ENCODE peak calls at places on chromosomes 4 and X, in nine cellular contexts. O, R, X, G, E, P, A, N and L are unnamed samples.

GRCh38 chrX:53074987-53075386 is 7.2 kb upstream of the TSPYL2 start:
- DNase-seq in N (no peak), A (no peak), P (no peak), O (peak), R (no peak), X (no peak), G (no peak), E (no peak), L (no peak)

GRCh38 chr4:154088741-154089140 is 299.9 kb upstream of the SFRP2 start:
- DNase-seq in A (no peak), O (peak), G (no peak), X (no peak), N (no peak), E (no peak), R (no peak), P (no peak), L (no peak)

GRCh38 chrX:154541896-154542722 is 4.5 kb downstream of the G6PD start:
- DNase-seq in A (peak), N (no peak), X (no peak), G (peak), O (peak), R (peak), P (peak), E (peak), L (no peak)

GRCh38 chrX:11953615-11954014 is 184.7 kb upstream of the FRMPD4 start:
- DNase-seq in E (peak), N (peak), O (peak), R (peak), A (no peak), X (no peak), G (no peak), P (no peak), L (no peak)

GRCh38 chrX:115459883-115460564 is 101.0 kb upstream of the PLS3 start:
- DNase-seq in R (peak), G (no peak), P (no peak), A (no peak), E (no peak), O (peak), N (no peak), X (no peak), L (no peak)

GRCh38 chrX:6468716-6469115 is 66.2 kb downstream of the VCX3A start:
- DNase-seq in X (no peak), P (no peak), O (no peak), A (no peak), G (no peak), E (no peak), N (no peak), R (no peak), L (no peak)

GRCh38 chr4:5927747-5928146 is 34.9 kb upstream of the CRMP1 start:
- DNase-seq in X (no peak), R (no peak), E (no peak), N (no peak), O (no peak), G (no peak), P (no peak), A (no peak), L (no peak)

GRCh38 chrX:112048707-112049106 is 33.9 kb downstream of the TRPC5 start:
- DNase-seq in G (no peak), E (no peak), O (peak), R (no peak), X (no peak), A (no peak), P (no peak), N (no peak), L (no peak)

GRCh38 chrX:30653415-30654131 is at the start of gene GK:
- DNase-seq in G (no peak), P (peak), N (no peak), O (peak), A (no peak), X (no peak), E (no peak), R (no peak), L (no peak)

GRCh38 chrX:9420513-9420912 is 44.3 kb upstream of the TBL1X start:
- DNase-seq in R (peak), G (no peak), A (no peak), P (no peak), O (peak), X (no peak), E (no peak), N (no peak), L (no peak)

GRCh38 chr4:110371016-110371795 is 104.7 kb upstream of the ENPEP start:
- DNase-seq in X (no peak), A (no peak), N (no peak), P (no peak), O (peak), E (no peak), G (no peak), R (no peak), L (no peak)

GRCh38 chr4:113575391-113575790 is 186.1 kb downstream of the CAMK2D start:
- DNase-seq in R (peak), G (no peak), E (no peak), N (no peak), P (no peak), A (no peak), O (peak), X (no peak), L (no peak)

GRCh38 chrX:73400136-73400748 is 46.6 kb upstream of the CDX4 start:
- DNase-seq in N (no peak), O (peak), P (no peak), G (no peak), A (no peak), R (no peak), X (no peak), E (no peak), L (no peak)

GRCh38 chr4:2767705-2768074 is 11.6 kb upstream of the TNIP2 start:
- DNase-seq in A (peak), E (no peak), X (no peak), R (no peak), O (no peak), P (no peak), N (no peak), G (no peak), L (no peak)

GRCh38 chr4:75723117-75723801 is 1.1 kb upstream of the USO1 start:
- DNase-seq in E (no peak), G (no peak), O (peak), R (peak), A (no peak), X (no peak), P (no peak), N (no peak), L (no peak)

GRCh38 chr4:83961575-83961974 is 425.7 kb downstream of the GPAT3 start:
- DNase-seq in A (no peak), N (no peak), P (no peak), E (no peak), G (no peak), X (no peak), R (peak), O (peak), L (no peak)

GRCh38 chr4:19005211-19005610 is 983.7 kb upstream of the LCORL start:
- DNase-seq in X (no peak), N (peak), R (peak), P (no peak), E (no peak), O (no peak), G (no peak), A (no peak), L (no peak)

GRCh38 chr4:22500831-22501714 is 14.8 kb downstream of the ADGRA3 start:
- DNase-seq in R (peak), E (no peak), N (no peak), A (no peak), X (no peak), G (peak), P (no peak), O (peak), L (no peak)

GRCh38 chrX:114800719-114801118 is 216.7 kb downstream of the IL13RA2 start:
- DNase-seq in N (peak), P (no peak), A (no peak), G (no peak), R (peak), E (peak), O (peak), X (no peak), L (no peak)

GRCh38 chrX:40922307-40922706 is 162.9 kb upstream of the USP9X start:
- DNase-seq in E (no peak), N (no peak), G (no peak), X (peak), P (no peak), R (peak), A (no peak), O (peak), L (no peak)

GRCh38 chr4:55866290-55866907 is 13.0 kb downstream of the EXOC1 start:
- DNase-seq in P (no peak), O (peak), E (peak), R (peak), N (peak), A (no peak), X (no peak), G (no peak), L (no peak)

GRCh38 chrX:33211356-33212254 is at the start of gene DMD:
- DNase-seq in G (no peak), N (no peak), E (peak), A (peak), P (peak), R (peak), O (no peak), X (no peak), L (no peak)

GRCh38 chr4:128776794-128777216 is 32.7 kb upstream of the JADE1 start:
- DNase-seq in E (peak), G (no peak), X (no peak), O (peak), A (peak), R (peak), P (no peak), N (peak), L (no peak)

GRCh38 chr4:185101354-185101890 is 41.6 kb upstream of the SLC25A4 start:
- DNase-seq in O (no peak), N (no peak), P (no peak), E (peak), A (no peak), X (no peak), G (no peak), R (no peak), L (no peak)

GRCh38 chrX:20515841-20516461 is 249.2 kb upstream of the RPS6KA3 start:
- DNase-seq in X (no peak), P (no peak), E (peak), G (peak), R (peak), A (no peak), O (peak), N (peak), L (no peak)

GRCh38 chr4:122879001-122879400 is 43.4 kb downstream of the NUDT6 start:
- DNase-seq in N (no peak), G (no peak), A (no peak), O (peak), E (no peak), R (no peak), P (no peak), X (no peak), L (no peak)

GRCh38 chr4:15167743-15168142 is 165.5 kb downstream of the CPEB2 start:
- DNase-seq in E (no peak), G (no peak), O (no peak), P (no peak), R (no peak), X (no peak), A (no peak), N (no peak), L (no peak)

GRCh38 chr4:136847881-136848621 is 684.2 kb downstream of the PCDH18 start:
- DNase-seq in A (no peak), E (no peak), X (no peak), N (no peak), P (no peak), R (no peak), O (no peak), G (no peak), L (no peak)

GRCh38 chr4:74932832-74933561 is at the start of gene PARM1:
- DNase-seq in E (peak), G (peak), A (peak), R (peak), O (peak), N (peak), P (peak), X (peak), L (no peak)

GRCh38 chrX:97936296-97936695 is 1052.6 kb downstream of the RPA4 start:
- DNase-seq in A (no peak), G (no peak), P (no peak), O (no peak), R (no peak), N (no peak), E (no peak), X (no peak), L (no peak)

GRCh38 chr4:10013722-10014121 is 7.6 kb downstream of the SLC2A9 start:
- DNase-seq in O (peak), R (peak), X (peak), E (no peak), G (peak), N (no peak), A (peak), P (no peak), L (no peak)

GRCh38 chrX:41890026-41890423 is 33.3 kb downstream of the CASK start:
- DNase-seq in N (no peak), X (no peak), P (no peak), O (no peak), R (no peak), A (no peak), G (no peak), E (no peak), L (no peak)

GRCh38 chr4:1693131-1693896 is 9.2 kb upstream of the FAM53A start:
- DNase-seq in X (peak), G (peak), A (peak), R (peak), N (no peak), E (peak), O (peak), P (peak), L (peak)

GRCh38 chr4:56681158-56681848 is at the start of gene HOPX:
- DNase-seq in O (peak), X (no peak), R (peak), P (no peak), G (peak), E (no peak), A (no peak), N (no peak), L (peak)